ENCODE peak calls at places on chromosome 20, in seven cellular contexts. S, A, Q, P, H, N and G are unnamed samples.

GRCh38 chr20:3586111-3586510 is 77.1 kb downstream of the GFRA4 start:
- DNase-seq in S (no peak), A (no peak), Q (no peak), P (no peak), H (no peak), N (no peak), G (no peak)

GRCh38 chr20:49325981-49326380 is 48.1 kb upstream of the ZNFX1 start:
- DNase-seq in S (no peak), A (no peak), Q (no peak), P (no peak), H (no peak), N (no peak), G (peak)

GRCh38 chr20:47102629-47103028 is 208.0 kb downstream of the EYA2 start:
- DNase-seq in S (no peak), A (no peak), Q (peak), P (no peak), H (no peak), N (no peak), G (no peak)

GRCh38 chr20:1440024-1440423 is 26.6 kb downstream of the NSFL1C start:
- DNase-seq in S (peak), A (no peak), Q (no peak), P (no peak), H (no peak), N (no peak), G (peak)

GRCh38 chr20:50194831-50195523 is 4.3 kb downstream of the CEBPB start:
- DNase-seq in S (no peak), A (no peak), Q (no peak), P (no peak), H (no peak), N (no peak), G (no peak)

GRCh38 chr20:23034721-23035671 is at the start of gene SSTR4:
- DNase-seq in S (peak), A (no peak), Q (peak), P (no peak), H (no peak), N (no peak), G (no peak)

GRCh38 chr20:33687370-33687915 is 1.3 kb upstream of the E2F1 start:
- DNase-seq in S (no peak), A (no peak), Q (no peak), P (no peak), H (no peak), N (no peak), G (peak)

GRCh38 chr20:8981482-8981881 is 87.4 kb upstream of the PLCB4 start:
- DNase-seq in S (no peak), A (no peak), Q (no peak), P (no peak), H (no peak), N (no peak), G (no peak)

GRCh38 chr20:5636841-5637240 is 113.4 kb upstream of the SHLD1 start:
- DNase-seq in S (no peak), A (no peak), Q (no peak), P (no peak), H (no peak), N (no peak), G (no peak)

GRCh38 chr20:10603378-10603777 is 70.4 kb downstream of the JAG1 start:
- DNase-seq in S (no peak), A (no peak), Q (no peak), P (no peak), H (no peak), N (no peak), G (no peak)

GRCh38 chr20:51579137-51579536 is 36.6 kb upstream of the NFATC2 start:
- DNase-seq in S (no peak), A (no peak), Q (no peak), P (no peak), H (no peak), N (no peak), G (peak)

GRCh38 chr20:56843817-56844216 is 214.7 kb downstream of the TFAP2C start:
- DNase-seq in S (no peak), A (no peak), Q (no peak), P (no peak), H (no peak), N (no peak), G (peak)

GRCh38 chr20:39676236-39676635 is 714.1 kb downstream of the DHX35 start:
- DNase-seq in S (no peak), A (no peak), Q (no peak), P (no peak), H (no peak), N (no peak), G (no peak)

GRCh38 chr20:63626424-63627128 is at the start of gene GMEB2:
- DNase-seq in S (peak), A (no peak), Q (peak), P (peak), H (peak), N (peak), G (peak)